ENCODE peak calls at places on chromosome 18, in eight cellular contexts. P is RWPE2; N is A549; J is naive thymus-derived CD4-positive, alpha-beta T cell; A is neural progenitor cell; U is choroid plexus epithelial cell; Q is GM23338; I is heart left ventricle. C is an unnamed sample.

GRCh38 chr18:39909706-39910105 is 2045.3 kb upstream of the PIK3C3 start:
- DNase-seq in P (no peak), N (no peak), J (no peak), A (no peak), U (peak; percentile 52), Q (no peak), I (no peak), C (no peak)

GRCh38 chr18:60347526-60348045 is 25.0 kb downstream of the MC4R start:
- DNase-seq in P (no peak), N (no peak), J (no peak), A (no peak), U (no peak), Q (no peak), I (no peak), C (no peak)

GRCh38 chr18:77980275-77980674 is 730.6 kb downstream of the GALR1 start:
- DNase-seq in P (no peak), N (no peak), J (no peak), A (no peak), U (no peak), Q (no peak), I (no peak), C (no peak)

GRCh38 chr18:2442726-2443275 is 128.5 kb downstream of the METTL4 start:
- DNase-seq in P (no peak), N (no peak), J (no peak), A (no peak), U (peak; percentile 72), Q (no peak), I (no peak), C (no peak)

GRCh38 chr18:9827856-9828793 is 57.6 kb upstream of the TXNDC2 start:
- DNase-seq in P (peak; percentile 92), N (peak; percentile 86), J (no peak), A (no peak), U (peak; percentile 100), Q (no peak), I (no peak), C (no peak)

GRCh38 chr18:27214831-27215230 is 29.7 kb upstream of the CHST9 start:
- DNase-seq in P (no peak), N (no peak), J (no peak), A (no peak), U (no peak), Q (no peak), I (no peak), C (no peak)

GRCh38 chr18:60196818-60197217 is 175.8 kb downstream of the MC4R start:
- DNase-seq in P (no peak), N (no peak), J (no peak), A (no peak), U (no peak), Q (no peak), I (no peak), C (no peak)

GRCh38 chr18:55321268-55322175 is 266.5 kb downstream of the TCF4 start:
- DNase-seq in P (peak; percentile 64), N (peak; percentile 7), J (no peak), A (peak; percentile 91), U (peak; percentile 97), Q (peak; percentile 95), I (peak; percentile 94), C (no peak)

GRCh38 chr18:8937695-8938094 is 164.8 kb upstream of the NDUFV2 start:
- DNase-seq in P (no peak), N (no peak), J (no peak), A (no peak), U (no peak), Q (peak; percentile 68), I (no peak), C (no peak)

GRCh38 chr18:79156330-79156729 is 87.1 kb downstream of the ATP9B start:
- DNase-seq in P (no peak), N (no peak), J (no peak), A (no peak), U (no peak), Q (no peak), I (no peak), C (no peak)

GRCh38 chr18:48765053-48765452 is 185.7 kb downstream of the SMAD7 start:
- DNase-seq in P (no peak), N (no peak), J (no peak), A (no peak), U (no peak), Q (peak; percentile 18), I (no peak), C (no peak)

GRCh38 chr18:3688682-3689081 is 238.7 kb downstream of the TGIF1 start:
- DNase-seq in P (no peak), N (no peak), J (no peak), A (peak; percentile 39), U (peak; percentile 89), Q (peak; percentile 69), I (no peak), C (no peak)

GRCh38 chr18:78980777-78981651 is 1.4 kb downstream of the SALL3 start:
- DNase-seq in P (peak; percentile 33), N (no peak), J (no peak), A (peak; percentile 68), U (no peak), Q (peak; percentile 34), I (no peak), C (no peak)

GRCh38 chr18:9216459-9216858 is 79.9 kb downstream of the ANKRD12 start:
- DNase-seq in P (no peak), N (no peak), J (no peak), A (no peak), U (no peak), Q (no peak), I (no peak), C (no peak)

GRCh38 chr18:24427484-24427883 is 1.0 kb downstream of the IMPACT start:
- DNase-seq in P (no peak), N (no peak), J (no peak), A (peak; percentile 13), U (peak; percentile 55), Q (peak; percentile 8), I (no peak), C (no peak)
- H3K4me3 ChIP-seq in P (peak overlapping the region; percentile 61), N (peak overlapping the region; percentile 71), J (no peak overlapping the region), A (peak overlapping the region; percentile 66), U (peak overlapping the region; percentile 85), Q (peak overlapping the region; percentile 87), I (peak overlapping the region; percentile 71), C (no peak overlapping the region)

GRCh38 chr18:25234363-25234639 is 117.7 kb downstream of the ZNF521 start:
- DNase-seq in P (no peak), N (no peak), J (no peak), A (no peak), U (no peak), Q (no peak), I (no peak), C (no peak)

GRCh38 chr18:25233582-25234362 is 118.2 kb downstream of the ZNF521 start:
- DNase-seq in P (no peak), N (no peak), J (no peak), A (no peak), U (peak; percentile 62), Q (no peak), I (no peak), C (no peak)

GRCh38 chr18:25236736-25237135 is 115.2 kb downstream of the ZNF521 start:
- DNase-seq in P (no peak), N (no peak), J (no peak), A (no peak), U (no peak), Q (no peak), I (no peak), C (no peak)

GRCh38 chr18:25234740-25235345 is 117.1 kb downstream of the ZNF521 start:
- DNase-seq in P (no peak), N (no peak), J (no peak), A (no peak), U (no peak), Q (no peak), I (no peak), C (no peak)

GRCh38 chr18:25235648-25236047 is 116.3 kb downstream of the ZNF521 start:
- DNase-seq in P (no peak), N (no peak), J (no peak), A (no peak), U (no peak), Q (no peak), I (no peak), C (no peak)
- H3K4me3 ChIP-seq in P (no peak overlapping the region), N (no peak overlapping the region), J (no peak overlapping the region), A (no peak overlapping the region), U (no peak overlapping the region), Q (no peak overlapping the region), I (no peak overlapping the region), C (no peak overlapping the region)

DNA sequence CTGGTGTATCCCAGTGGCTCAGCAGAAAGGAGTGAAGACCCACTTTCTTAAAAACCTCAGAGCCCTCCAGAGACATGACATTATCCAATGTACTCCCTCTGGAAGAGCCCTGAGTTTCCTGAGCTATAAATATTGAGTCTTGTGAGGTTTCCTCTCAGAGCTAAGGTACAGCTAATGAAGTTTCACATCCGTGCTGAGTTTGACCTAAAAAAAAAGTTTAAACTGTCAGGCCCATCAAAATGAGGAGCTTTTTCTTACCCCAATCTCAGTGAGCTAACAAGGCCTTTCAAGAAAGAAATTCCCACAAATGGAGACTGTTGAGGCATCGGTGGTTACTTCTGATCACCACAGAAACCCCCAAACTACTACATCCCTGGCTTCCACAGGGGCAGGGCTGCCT is 65.4 kb upstream of the ST8SIA3 start:
- DNase-seq in P (no peak), N (no peak), J (no peak), A (no peak), U (no peak), Q (no peak), I (no peak), C (no peak)
- H3K4me3 ChIP-seq in P (no peak overlapping the region), N (no peak overlapping the region), J (no peak overlapping the region), A (no peak overlapping the region), U (no peak overlapping the region), Q (no peak overlapping the region), I (no peak overlapping the region), C (no peak overlapping the region)

GRCh38 chr18:7116832-7117389 is 686 bp downstream of the LAMA1 start:
- DNase-seq in P (no peak), N (no peak), J (no peak), A (peak; percentile 83), U (peak; percentile 17), Q (peak; percentile 60), I (no peak), C (no peak)

GRCh38 chr18:7117390-7118355 is at the start of gene LAMA1:
- DNase-seq in P (no peak), N (no peak), J (no peak), A (peak; percentile 88), U (peak; percentile 22), Q (peak; percentile 83), I (no peak), C (no peak)

GRCh38 chr18:7111134-7111533 is 6.5 kb downstream of the LAMA1 start:
- DNase-seq in P (no peak), N (no peak), J (no peak), A (no peak), U (no peak), Q (no peak), I (no peak), C (no peak)

GRCh38 chr18:7116001-7116831 is 1.4 kb downstream of the LAMA1 start:
- DNase-seq in P (no peak), N (no peak), J (no peak), A (peak; percentile 90), U (peak; percentile 54), Q (peak; percentile 78), I (no peak), C (no peak)
- H3K4me3 ChIP-seq in P (peak overlapping the region; percentile 37), N (peak overlapping the region; percentile 52), J (no peak overlapping the region), A (peak overlapping the region; percentile 95), U (peak overlapping the region; percentile 73), Q (peak overlapping the region; percentile 90), I (peak overlapping the region; percentile 28), C (no peak overlapping the region)

C was measured in effector memory CD4-positive, alpha-beta T cell.